ENCODE peak calls at places on chromosomes 6 and 20, in four cellular contexts. F, M, S and G are unnamed samples. For H3K4me1, the result is how much of the 10 kb centered on the place peaks cover.

GRCh38 chr20:19784511-19785172 is 26.6 kb downstream of the RIN2 start:
- DNase-seq in F (peak), M (peak), S (no peak), G (peak)

GRCh38 chr6:119445666-119446622 is 96.4 kb upstream of the MAN1A1 start:
- DNase-seq in F (no peak), M (peak), S (no peak), G (no peak)

GRCh38 chr20:15643713-15644112 is 929.5 kb downstream of the KIF16B start:
- DNase-seq in F (peak), M (no peak), S (no peak), G (no peak)

GRCh38 chr20:6698056-6698455 is 69.4 kb upstream of the BMP2 start:
- DNase-seq in F (peak), M (peak), S (peak), G (no peak)

GRCh38 chr6:56002336-56002735 is 126.9 kb upstream of the BMP5 start:
- DNase-seq in F (no peak), M (no peak), S (no peak), G (no peak)

GRCh38 chr6:1310628-1311399 is 1.1 kb upstream of the FOXQ1 start:
- DNase-seq in F (no peak), M (peak), S (no peak), G (peak)

GRCh38 chr20:61173966-61174725 is 77.9 kb upstream of the CDH4 start:
- DNase-seq in F (no peak), M (no peak), S (no peak), G (no peak)

GRCh38 chr6:80132942-80133517 is 26.6 kb downstream of the BCKDHB start:
- DNase-seq in F (peak), M (peak), S (no peak), G (no peak)

GRCh38 chr6:144033816-144034540 is 25.9 kb upstream of the PLAGL1 start:
- DNase-seq in F (no peak), M (no peak), S (no peak), G (no peak)

GRCh38 chr6:11094411-11094851 is 797 bp downstream of the SMIM13 start:
- DNase-seq in F (peak), M (peak), S (no peak), G (peak)

GRCh38 chr20:11012975-11013374 is 339.2 kb upstream of the JAG1 start:
- DNase-seq in F (no peak), M (no peak), S (no peak), G (no peak)

DNA sequence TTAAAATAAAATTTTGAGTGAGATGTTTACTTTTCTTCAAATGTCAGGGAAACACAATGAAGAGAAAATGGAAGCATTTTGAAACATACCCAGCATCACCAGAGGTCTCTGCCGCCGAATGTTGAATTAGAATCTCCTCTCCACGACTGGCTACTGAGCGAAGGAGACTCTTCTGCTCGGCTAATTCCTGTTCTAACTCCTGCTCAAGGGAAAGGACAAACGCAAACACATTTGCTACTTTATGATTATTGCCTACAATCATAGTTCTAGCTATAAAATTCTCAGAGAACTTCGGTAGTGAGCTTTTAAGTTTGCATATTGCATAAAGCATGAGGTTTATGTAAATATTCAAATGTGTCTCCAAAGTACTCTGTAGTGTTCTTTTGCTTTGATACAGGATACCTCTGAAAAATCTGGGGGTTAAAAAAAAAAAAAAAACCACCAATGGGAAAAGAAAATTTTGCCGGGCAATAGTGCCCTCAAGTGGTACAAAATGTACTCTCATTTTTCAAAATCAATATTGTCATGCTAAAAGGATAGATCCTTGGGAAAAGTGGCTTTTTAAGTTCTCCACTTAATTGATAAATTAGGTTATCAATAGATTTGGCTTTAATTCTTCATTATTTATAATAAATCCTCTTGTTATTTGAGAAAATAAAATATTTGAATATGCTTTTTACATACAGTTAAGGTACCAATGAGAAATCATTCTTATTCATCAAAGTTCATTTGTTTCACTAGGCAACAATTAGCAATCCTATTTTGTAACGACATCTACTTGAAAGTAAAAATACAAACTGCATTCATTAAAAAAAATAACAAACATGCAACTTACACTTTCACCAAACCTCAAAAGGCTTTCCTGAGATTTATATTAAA is 369.0 kb downstream of the SYNE1 start:
- DNase-seq in F (peak), M (no peak), S (no peak), G (no peak)
- H3K4me1 ChIP-seq in F (under half), M (under half), S (under half), G (under half)

GRCh38 chr20:63639093-63639860 is 12.4 kb upstream of the GMEB2 start:
- DNase-seq in F (no peak), M (no peak), S (no peak), G (no peak)

GRCh38 chr20:63636752-63637633 is 10.1 kb upstream of the GMEB2 start:
- DNase-seq in F (no peak), M (no peak), S (no peak), G (no peak)

GRCh38 chr20:63640086-63640485 is 13.1 kb downstream of the STMN3 start:
- DNase-seq in F (no peak), M (no peak), S (no peak), G (peak)

GRCh38 chr20:63633732-63634131 is 6.8 kb upstream of the GMEB2 start:
- DNase-seq in F (no peak), M (no peak), S (no peak), G (no peak)

DNA sequence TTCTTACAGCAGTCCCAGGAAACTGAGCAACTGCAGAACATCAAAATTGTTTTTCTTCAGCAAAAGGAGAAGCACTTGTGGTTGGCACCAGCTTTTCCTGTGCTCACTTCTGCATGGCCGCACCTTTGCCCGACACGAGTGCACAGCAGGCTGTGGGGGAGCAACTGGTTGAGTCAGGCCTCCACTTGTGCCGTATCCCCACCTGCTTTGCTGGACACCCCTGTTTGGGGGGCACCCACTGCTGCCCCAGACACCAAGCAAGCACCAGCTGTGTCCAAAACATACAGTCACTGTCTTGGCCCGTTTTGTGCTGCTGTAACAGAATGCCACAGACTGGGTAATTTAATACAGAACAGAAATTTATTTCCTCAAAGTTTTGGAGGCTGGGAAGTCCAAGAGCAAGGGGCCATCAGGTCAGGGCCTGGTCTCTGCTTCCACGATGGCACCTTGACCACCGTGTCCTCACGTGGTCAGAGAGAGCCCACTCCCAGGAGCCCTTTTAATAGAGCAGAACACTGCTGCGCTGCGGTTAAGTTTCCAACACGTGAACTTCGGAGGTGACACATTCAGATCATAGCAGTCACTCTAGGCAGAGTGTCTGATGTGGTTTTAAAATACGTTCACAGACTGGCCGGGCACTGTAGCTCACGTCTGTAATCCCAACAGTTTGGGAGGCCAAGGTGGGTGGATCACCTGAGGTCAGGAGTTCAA is 8.7 kb upstream of the GMEB2 start:
- DNase-seq in F (no peak), M (no peak), S (no peak), G (no peak)
- H3K4me1 ChIP-seq in F (under half), M (under half), S (under half), G (under half)

GRCh38 chr6:75374913-75375530 is 90.4 kb upstream of the TMEM30A start:
- DNase-seq in F (no peak), M (peak), S (no peak), G (no peak)

GRCh38 chr6:75377386-75377785 is 92.8 kb upstream of the TMEM30A start:
- DNase-seq in F (no peak), M (no peak), S (no peak), G (no peak)

GRCh38 chr6:75376347-75377024 is 91.9 kb upstream of the TMEM30A start:
- DNase-seq in F (peak), M (no peak), S (no peak), G (no peak)

GRCh38 chr6:75379536-75379935 is 94.9 kb upstream of the TMEM30A start:
- DNase-seq in F (no peak), M (no peak), S (no peak), G (no peak)

DNA sequence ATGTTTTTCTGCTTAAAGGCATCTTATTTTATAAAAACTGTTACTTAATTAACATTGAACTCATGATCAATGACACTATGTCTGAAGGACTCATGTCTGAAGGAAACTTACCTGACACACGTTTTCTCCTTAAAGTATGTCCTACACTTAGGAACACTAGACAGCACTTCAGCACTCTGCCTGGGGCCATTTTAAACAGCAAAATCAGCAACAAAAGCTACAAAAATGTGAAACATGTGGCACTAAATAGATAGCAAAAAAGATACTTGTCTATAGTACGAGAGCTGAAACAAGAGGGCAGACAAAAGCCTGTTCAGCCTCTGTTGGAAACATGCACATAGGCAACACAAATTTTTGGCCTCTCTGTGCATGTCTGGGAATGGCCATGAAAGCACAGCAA is 93.5 kb upstream of the TMEM30A start:
- DNase-seq in F (no peak), M (no peak), S (no peak), G (no peak)
- H3K4me1 ChIP-seq in F (half or more), M (under half), S (under half), G (under half)

GRCh38 chr6:107607109-107607508 is 117.2 kb downstream of the SOBP start:
- DNase-seq in F (no peak), M (no peak), S (no peak), G (no peak)
- H3K4me1 ChIP-seq in F (under half), M (under half), S (under half), G (under half)